ENCODE peak calls at places on chromosome 16, in seven cellular contexts. One of them, this sample, is unnamed.
A peak's percentile ranks its signal among the peaks of the same experiment; 100 is the strongest.

GRCh38 chr16:17224859-17225258 is 245.9 kb downstream of the XYLT1 start:
- DNase-seq in lower leg skin: no peak
- DNase-seq in tibial nerve: peak; percentile 84
- DNase-seq in body of pancreas: peak; percentile 73
- DNase-seq in neural progenitor cell: no peak
- DNase-seq in GM23338: no peak
- DNase-seq in fibroblast of pulmonary artery: peak; percentile 51
- DNase-seq in this sample: no peak

GRCh38 chr16:80947708-80948615 is 58.7 kb downstream of the CMC2 start:
- DNase-seq in fibroblast of pulmonary artery: peak; percentile 76
- DNase-seq in GM23338: no peak
- DNase-seq in tibial nerve: no peak
- DNase-seq in lower leg skin: no peak
- DNase-seq in body of pancreas: no peak
- DNase-seq in neural progenitor cell: peak; percentile 52
- DNase-seq in this sample: no peak

GRCh38 chr16:82061861-82062525 is 26.9 kb downstream of the HSD17B2 start:
- DNase-seq in lower leg skin: no peak
- DNase-seq in neural progenitor cell: peak; percentile 45
- DNase-seq in GM23338: peak; percentile 53
- DNase-seq in body of pancreas: peak; percentile 44
- DNase-seq in tibial nerve: no peak
- DNase-seq in fibroblast of pulmonary artery: peak; percentile 37
- DNase-seq in this sample: no peak

GRCh38 chr16:2159052-2159838 is 3.7 kb downstream of the TRAF7 start:
- DNase-seq in neural progenitor cell: peak; percentile 29
- DNase-seq in GM23338: no peak
- DNase-seq in body of pancreas: no peak
- DNase-seq in tibial nerve: peak; percentile 64
- DNase-seq in fibroblast of pulmonary artery: peak; percentile 85
- DNase-seq in lower leg skin: no peak
- DNase-seq in this sample: no peak

GRCh38 chr16:86202760-86203426 is 303.9 kb downstream of the IRF8 start:
- DNase-seq in lower leg skin: no peak
- DNase-seq in fibroblast of pulmonary artery: no peak
- DNase-seq in GM23338: no peak
- DNase-seq in body of pancreas: no peak
- DNase-seq in tibial nerve: no peak
- DNase-seq in neural progenitor cell: no peak
- DNase-seq in this sample: no peak

GRCh38 chr16:56513972-56514371 is 5.9 kb downstream of the BBS2 start:
- DNase-seq in GM23338: peak; percentile 70
- DNase-seq in lower leg skin: no peak
- DNase-seq in tibial nerve: peak; percentile 54
- DNase-seq in fibroblast of pulmonary artery: peak; percentile 77
- DNase-seq in body of pancreas: peak; percentile 65
- DNase-seq in neural progenitor cell: peak; percentile 19
- DNase-seq in this sample: no peak

GRCh38 chr16:25922438-25922837 is 230.7 kb downstream of the HS3ST4 start:
- DNase-seq in lower leg skin: peak; percentile 17
- DNase-seq in body of pancreas: no peak
- DNase-seq in tibial nerve: no peak
- DNase-seq in neural progenitor cell: no peak
- DNase-seq in fibroblast of pulmonary artery: no peak
- DNase-seq in GM23338: no peak
- DNase-seq in this sample: no peak

GRCh38 chr16:74460542-74460941 is 39.3 kb upstream of the CLEC18B start:
- DNase-seq in tibial nerve: no peak
- DNase-seq in neural progenitor cell: no peak
- DNase-seq in body of pancreas: no peak
- DNase-seq in fibroblast of pulmonary artery: no peak
- DNase-seq in GM23338: no peak
- DNase-seq in lower leg skin: no peak
- DNase-seq in this sample: no peak

GRCh38 chr16:66441586-66442375 is 14.7 kb downstream of the BEAN1 start:
- DNase-seq in neural progenitor cell: no peak
- DNase-seq in fibroblast of pulmonary artery: peak; percentile 57
- DNase-seq in GM23338: no peak
- DNase-seq in tibial nerve: no peak
- DNase-seq in lower leg skin: peak; percentile 67
- DNase-seq in body of pancreas: no peak
- DNase-seq in this sample: no peak

GRCh38 chr16:24645739-24646645 is 83.5 kb upstream of the TNRC6A start:
- DNase-seq in lower leg skin: peak; percentile 52
- DNase-seq in tibial nerve: peak; percentile 20
- DNase-seq in fibroblast of pulmonary artery: peak; percentile 99
- DNase-seq in neural progenitor cell: no peak
- DNase-seq in body of pancreas: no peak
- DNase-seq in GM23338: no peak
- DNase-seq in this sample: no peak

GRCh38 chr16:55357241-55357640 is 33.2 kb downstream of the IRX6 start:
- DNase-seq in GM23338: no peak
- DNase-seq in neural progenitor cell: no peak
- DNase-seq in body of pancreas: no peak
- DNase-seq in fibroblast of pulmonary artery: no peak
- DNase-seq in lower leg skin: no peak
- DNase-seq in tibial nerve: no peak
- DNase-seq in this sample: no peak

GRCh38 chr16:19691161-19691850 is 26.7 kb downstream of the KNOP1 start:
- DNase-seq in body of pancreas: no peak
- DNase-seq in GM23338: no peak
- DNase-seq in fibroblast of pulmonary artery: no peak
- DNase-seq in neural progenitor cell: no peak
- DNase-seq in lower leg skin: no peak
- DNase-seq in tibial nerve: peak; percentile 24
- DNase-seq in this sample: no peak

GRCh38 chr16:74605746-74606520 is 981 bp downstream of the GLG1 start:
- DNase-seq in fibroblast of pulmonary artery: no peak
- DNase-seq in lower leg skin: no peak
- DNase-seq in tibial nerve: no peak
- DNase-seq in body of pancreas: no peak
- DNase-seq in GM23338: no peak
- DNase-seq in neural progenitor cell: peak; percentile 51
- DNase-seq in this sample: no peak

GRCh38 chr16:3876695-3877094 is 3.8 kb downstream of the CREBBP start:
- DNase-seq in body of pancreas: no peak
- DNase-seq in tibial nerve: no peak
- DNase-seq in GM23338: no peak
- DNase-seq in lower leg skin: no peak
- DNase-seq in neural progenitor cell: no peak
- DNase-seq in fibroblast of pulmonary artery: no peak
- DNase-seq in this sample: no peak

GRCh38 chr16:8644513-8645140 is 23.1 kb downstream of the METTL22 start:
- DNase-seq in tibial nerve: peak; percentile 21
- DNase-seq in fibroblast of pulmonary artery: no peak
- DNase-seq in GM23338: no peak
- DNase-seq in lower leg skin: no peak
- DNase-seq in neural progenitor cell: no peak
- DNase-seq in body of pancreas: no peak
- DNase-seq in this sample: no peak

GRCh38 chr16:67399749-67400704 is 6.7 kb upstream of the TPPP3 start:
- DNase-seq in fibroblast of pulmonary artery: no peak
- DNase-seq in neural progenitor cell: no peak
- DNase-seq in GM23338: no peak
- DNase-seq in body of pancreas: no peak
- DNase-seq in lower leg skin: no peak
- DNase-seq in tibial nerve: no peak
- DNase-seq in this sample: no peak

GRCh38 chr16:77596243-77596642 is 126.1 kb upstream of the NUDT7 start:
- DNase-seq in body of pancreas: no peak
- DNase-seq in lower leg skin: no peak
- DNase-seq in GM23338: no peak
- DNase-seq in fibroblast of pulmonary artery: peak; percentile 86
- DNase-seq in neural progenitor cell: no peak
- DNase-seq in tibial nerve: no peak
- DNase-seq in this sample: no peak

GRCh38 chr16:886802-887731 is 83.7 kb downstream of the LMF1 start:
- DNase-seq in fibroblast of pulmonary artery: no peak
- DNase-seq in body of pancreas: no peak
- DNase-seq in tibial nerve: no peak
- DNase-seq in lower leg skin: no peak
- DNase-seq in neural progenitor cell: peak; percentile 46
- DNase-seq in GM23338: peak; percentile 81
- DNase-seq in this sample: peak; percentile 19

GRCh38 chr16:76292218-76292617 is 15.0 kb downstream of the CNTNAP4 start:
- DNase-seq in GM23338: no peak
- DNase-seq in neural progenitor cell: no peak
- DNase-seq in body of pancreas: no peak
- DNase-seq in tibial nerve: no peak
- DNase-seq in lower leg skin: no peak
- DNase-seq in fibroblast of pulmonary artery: no peak
- DNase-seq in this sample: no peak

GRCh38 chr16:63188076-63188771 is 1152.0 kb upstream of the CDH8 start:
- DNase-seq in neural progenitor cell: no peak
- DNase-seq in lower leg skin: no peak
- DNase-seq in fibroblast of pulmonary artery: no peak
- DNase-seq in GM23338: no peak
- DNase-seq in body of pancreas: no peak
- DNase-seq in tibial nerve: no peak
- DNase-seq in this sample: no peak

GRCh38 chr16:56701534-56701933 is 19.3 kb downstream of the MT1X start:
- DNase-seq in body of pancreas: no peak
- DNase-seq in GM23338: no peak
- DNase-seq in neural progenitor cell: no peak
- DNase-seq in fibroblast of pulmonary artery: no peak
- DNase-seq in tibial nerve: no peak
- DNase-seq in lower leg skin: peak; percentile 26
- DNase-seq in this sample: no peak

GRCh38 chr16:85641776-85642176 is 28.7 kb downstream of the GSE1 start:
- DNase-seq in fibroblast of pulmonary artery: no peak
- DNase-seq in body of pancreas: peak; percentile 96
- DNase-seq in lower leg skin: no peak
- DNase-seq in neural progenitor cell: no peak
- DNase-seq in GM23338: no peak
- DNase-seq in tibial nerve: no peak
- DNase-seq in this sample: no peak

GRCh38 chr16:50315346-50315997 is 49.1 kb downstream of the ADCY7 start:
- DNase-seq in fibroblast of pulmonary artery: no peak
- DNase-seq in body of pancreas: no peak
- DNase-seq in GM23338: no peak
- DNase-seq in neural progenitor cell: no peak
- DNase-seq in lower leg skin: peak; percentile 84
- DNase-seq in tibial nerve: no peak
- DNase-seq in this sample: no peak
- TF ChIP-seq CTCF in fibroblast of pulmonary artery: no peak
- TF ChIP-seq CTCF in body of pancreas: no peak
- TF ChIP-seq CTCF in GM23338: no peak
- TF ChIP-seq CTCF in neural progenitor cell: no peak
- TF ChIP-seq CTCF in lower leg skin: no peak
- TF ChIP-seq CTCF in tibial nerve: no peak
- TF ChIP-seq CTCF in this sample: no peak

DNA sequence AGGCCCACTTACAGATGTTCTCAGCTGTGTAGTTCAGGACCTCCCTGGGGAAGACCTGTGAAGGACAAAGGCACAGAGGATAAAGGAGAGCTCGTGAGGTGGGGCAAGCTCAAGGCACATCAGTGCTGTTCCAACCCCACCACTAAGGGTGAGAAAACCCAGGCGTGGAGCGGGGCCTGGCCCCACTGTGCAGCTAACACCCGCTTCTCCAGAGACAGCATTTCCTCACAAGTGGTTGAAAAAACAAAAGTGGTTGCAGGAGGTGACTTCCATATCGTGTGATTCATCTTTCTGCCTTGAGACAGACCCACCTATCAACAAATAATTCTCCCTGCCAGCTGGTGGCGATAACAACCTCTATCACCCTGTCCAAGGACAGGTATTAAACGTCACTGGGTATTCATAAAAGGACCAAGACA is 30.0 kb downstream of the SNN start:
- DNase-seq in GM23338: no peak
- DNase-seq in neural progenitor cell: no peak
- DNase-seq in fibroblast of pulmonary artery: no peak
- DNase-seq in tibial nerve: no peak
- DNase-seq in lower leg skin: peak; percentile 56
- DNase-seq in body of pancreas: no peak
- DNase-seq in this sample: no peak
- TF ChIP-seq CTCF in GM23338: peak; percentile 53
- TF ChIP-seq CTCF in neural progenitor cell: no peak
- TF ChIP-seq CTCF in fibroblast of pulmonary artery: no peak
- TF ChIP-seq CTCF in tibial nerve: no peak
- TF ChIP-seq CTCF in lower leg skin: no peak
- TF ChIP-seq CTCF in body of pancreas: no peak
- TF ChIP-seq CTCF in this sample: no peak

DNA sequence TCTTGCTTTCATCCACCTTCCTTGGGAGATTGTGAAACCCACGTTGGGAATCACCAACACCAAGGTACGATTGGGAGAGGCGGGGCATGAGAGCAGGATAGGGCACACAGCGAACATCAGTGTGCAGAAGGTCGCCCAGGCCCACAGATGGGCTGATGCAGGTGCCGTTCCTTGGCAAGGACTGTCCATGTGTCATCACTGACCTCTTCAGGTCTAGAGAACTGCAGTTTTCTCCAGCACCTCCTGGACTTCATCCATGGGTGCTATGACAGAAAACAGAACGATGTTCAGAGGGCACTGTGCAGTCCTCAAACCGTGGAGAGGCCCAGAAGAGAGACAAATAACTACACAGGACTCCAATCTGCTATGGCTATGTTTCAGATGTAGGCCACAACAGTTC is 23.9 kb upstream of the TAT start:
- DNase-seq in GM23338: no peak
- DNase-seq in tibial nerve: no peak
- DNase-seq in body of pancreas: no peak
- DNase-seq in lower leg skin: no peak
- DNase-seq in fibroblast of pulmonary artery: no peak
- DNase-seq in neural progenitor cell: no peak
- DNase-seq in this sample: no peak
- TF ChIP-seq CTCF in GM23338: no peak
- TF ChIP-seq CTCF in tibial nerve: no peak
- TF ChIP-seq CTCF in body of pancreas: no peak
- TF ChIP-seq CTCF in lower leg skin: no peak
- TF ChIP-seq CTCF in fibroblast of pulmonary artery: no peak
- TF ChIP-seq CTCF in neural progenitor cell: no peak
- TF ChIP-seq CTCF in this sample: no peak

DNA sequence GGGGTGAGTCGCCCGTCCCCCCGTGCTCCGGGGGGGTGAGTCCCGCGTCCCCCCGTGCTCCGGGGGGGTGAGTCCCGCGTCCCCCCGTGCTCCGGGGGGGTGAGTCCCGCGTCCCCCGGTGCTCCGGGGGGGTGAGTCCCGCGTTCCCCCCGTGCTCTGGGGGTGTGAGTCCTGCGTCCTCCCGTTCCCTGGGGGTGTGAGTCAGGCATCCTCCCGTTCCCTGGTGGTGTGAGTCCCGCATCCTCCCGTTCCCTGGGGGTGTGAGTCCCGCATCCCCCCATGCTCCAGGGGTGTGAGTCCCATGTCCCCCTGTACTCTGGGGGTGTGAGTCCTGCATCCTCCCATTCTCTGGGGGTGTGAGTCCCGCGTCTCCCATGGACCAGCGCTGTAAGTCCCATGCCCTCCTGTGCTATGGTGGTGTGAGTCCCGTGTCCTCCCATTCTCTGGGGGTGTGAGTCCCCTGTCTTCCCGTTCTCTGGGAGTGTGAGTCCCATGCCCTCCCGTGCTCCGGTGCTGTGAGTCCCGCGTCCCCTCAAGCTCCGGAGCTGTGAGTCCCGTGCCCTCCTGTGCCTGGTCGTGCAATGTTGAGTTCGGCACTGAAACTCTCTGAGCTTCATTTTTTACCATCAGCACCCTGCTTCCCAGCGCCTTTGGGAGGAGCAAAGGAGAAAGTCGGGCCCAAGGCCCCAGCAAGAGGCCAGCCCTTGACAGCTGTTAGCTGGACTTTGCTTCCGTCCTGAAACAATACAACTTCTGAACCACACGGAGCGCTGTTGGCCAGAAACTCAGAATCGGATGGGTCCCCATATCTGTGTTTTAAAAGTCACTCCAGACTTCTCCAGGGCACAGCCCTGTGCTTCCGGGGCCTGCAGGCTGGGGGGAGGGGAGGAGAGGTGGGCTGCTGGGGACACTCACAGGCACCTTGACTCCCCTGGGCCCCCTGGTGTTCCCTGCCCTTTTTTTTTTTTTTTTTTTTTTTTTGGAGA is 11.5 kb upstream of the ZC3H18 start:
- DNase-seq in neural progenitor cell: peak; percentile 64
- DNase-seq in GM23338: peak; percentile 85
- DNase-seq in tibial nerve: peak; percentile 38
- DNase-seq in body of pancreas: peak; percentile 94
- DNase-seq in fibroblast of pulmonary artery: peak; percentile 86
- DNase-seq in lower leg skin: peak; percentile 87
- DNase-seq in this sample: no peak
- TF ChIP-seq CTCF in neural progenitor cell: peak; percentile 47
- TF ChIP-seq CTCF in GM23338: peak; percentile 51
- TF ChIP-seq CTCF in tibial nerve: peak; percentile 52
- TF ChIP-seq CTCF in body of pancreas: peak; percentile 46
- TF ChIP-seq CTCF in fibroblast of pulmonary artery: peak; percentile 61
- TF ChIP-seq CTCF in lower leg skin: no peak
- TF ChIP-seq CTCF in this sample: peak; percentile 40

This sample was measured in mesothelial cell of epicardium.